ENCODE peak calls at places on chromosomes 12 and 14, in nine cellular contexts. W, S, Q, G, Y, H, V, Z and M are unnamed samples.

GRCh38 chr14:22601456-22601855 is 3.4 kb downstream of the ABHD4 start:
- DNase-seq in Y (no peak), H (no peak), V (no peak), G (no peak), S (no peak), Z (no peak), W (no peak), Q (no peak), M (no peak)

GRCh38 chr12:55736780-55737580 is 5.9 kb upstream of the GDF11 start:
- DNase-seq in V (peak), G (peak), Y (peak), S (peak), W (peak), H (peak), Q (peak), Z (peak), M (peak)

GRCh38 chr12:47967461-47968430 is 4.3 kb downstream of the TMEM106C start:
- DNase-seq in Q (no peak), G (no peak), Z (no peak), Y (no peak), H (no peak), V (peak), S (no peak), W (no peak), M (no peak)

GRCh38 chr12:1911598-1912575 is 6.6 kb downstream of the CACNA2D4 start:
- DNase-seq in Y (no peak), Q (peak), V (no peak), H (no peak), Z (no peak), S (no peak), G (no peak), W (peak), M (no peak)

GRCh38 chr14:56199095-56199975 is 81.1 kb downstream of the PELI2 start:
- DNase-seq in G (no peak), V (peak), Q (no peak), H (peak), Y (peak), Z (no peak), W (no peak), S (no peak), M (no peak)

GRCh38 chr12:7021956-7022355 is 3.7 kb upstream of the LPCAT3 start:
- DNase-seq in W (no peak), Q (no peak), Y (no peak), H (no peak), V (no peak), S (no peak), G (no peak), Z (no peak), M (no peak)

GRCh38 chr14:69543341-69544249 is 31.1 kb downstream of the CCDC177 start:
- DNase-seq in G (peak), Y (peak), Z (no peak), Q (peak), V (peak), W (no peak), H (peak), S (peak), M (peak)

GRCh38 chr12:64678835-64679234 is 68.5 kb downstream of the RASSF3 start:
- DNase-seq in H (no peak), W (no peak), G (no peak), Z (no peak), Y (no peak), Q (no peak), V (no peak), S (no peak), M (no peak)

GRCh38 chr12:99380701-99381100 is 266.9 kb upstream of the GARIN6 start:
- DNase-seq in G (no peak), V (no peak), W (no peak), Q (no peak), Y (no peak), Z (no peak), H (no peak), S (no peak), M (no peak)

GRCh38 chr12:98439471-98440164 is 75.8 kb upstream of the TMPO start:
- DNase-seq in V (peak), S (no peak), Z (no peak), H (no peak), Q (no peak), G (no peak), Y (no peak), W (no peak), M (no peak)

GRCh38 chr12:7609480-7609879 is 56.2 kb downstream of the APOBEC1 start:
- DNase-seq in W (no peak), H (no peak), Z (peak), Y (peak), V (peak), G (no peak), Q (no peak), S (no peak), M (no peak)

GRCh38 chr14:96303981-96304380 is 48.0 kb downstream of the BDKRB1 start:
- DNase-seq in W (no peak), Q (no peak), Y (no peak), S (no peak), H (no peak), Z (no peak), G (no peak), V (no peak), M (no peak)

GRCh38 chr12:47078086-47078395 is 1.4 kb upstream of the PCED1B start:
- DNase-seq in G (no peak), Y (no peak), H (no peak), Q (no peak), S (no peak), W (no peak), Z (no peak), V (no peak), M (no peak)

GRCh38 chr12:127457726-127458125 is 809.2 kb upstream of the TMEM132C start:
- DNase-seq in Z (no peak), W (no peak), Q (no peak), Y (no peak), H (no peak), V (no peak), G (no peak), S (no peak), M (no peak)

GRCh38 chr14:64729386-64730060 is 25.3 kb downstream of the PLEKHG3 start:
- DNase-seq in W (peak), H (no peak), Y (no peak), Z (no peak), Q (no peak), S (no peak), V (no peak), G (no peak), M (no peak)

GRCh38 chr12:105279460-105280056 is 43.6 kb upstream of the APPL2 start:
- DNase-seq in Y (peak), G (peak), Q (peak), S (peak), H (no peak), V (no peak), Z (peak), W (no peak), M (peak)

GRCh38 chr12:45518516-45519235 is 210.8 kb upstream of the ARID2 start:
- DNase-seq in V (no peak), W (no peak), H (no peak), Y (no peak), Q (no peak), S (no peak), Z (no peak), G (peak), M (peak)

GRCh38 chr12:14999421-15000047 is 26.7 kb downstream of the PDE6H start:
- DNase-seq in Y (peak), H (peak), Q (no peak), G (no peak), V (peak), W (no peak), S (no peak), Z (no peak), M (no peak)

GRCh38 chr12:103128862-103129501 is 171.5 kb downstream of the ASCL1 start:
- DNase-seq in W (no peak), S (no peak), H (no peak), V (no peak), Z (no peak), Q (peak), Y (no peak), G (no peak), M (no peak)

GRCh38 chr14:78758333-78758732 is 588.2 kb downstream of the NRXN3 start:
- DNase-seq in W (no peak), V (peak), G (no peak), Q (no peak), Z (peak), Y (peak), S (peak), H (no peak), M (no peak)

GRCh38 chr12:65845751-65846537 is 21.7 kb downstream of the HMGA2 start:
- DNase-seq in S (no peak), H (no peak), V (no peak), Q (no peak), W (no peak), Y (peak), Z (no peak), G (no peak), M (no peak)

GRCh38 chr12:95326450-95326849 is 108.8 kb downstream of the VEZT start:
- DNase-seq in Q (no peak), Z (no peak), V (peak), Y (no peak), W (no peak), G (no peak), S (no peak), H (no peak), M (no peak)

GRCh38 chr12:102300824-102301461 is 103.3 kb upstream of the PMCH start:
- DNase-seq in V (peak), H (no peak), G (no peak), S (peak), Z (peak), Y (peak), Q (no peak), W (no peak), M (no peak)

GRCh38 chr14:46574236-46574970 is 77.2 kb downstream of the RPL10L start:
- DNase-seq in H (no peak), S (no peak), Z (no peak), V (no peak), Q (no peak), W (no peak), Y (peak), G (no peak), M (no peak)

GRCh38 chr14:71183856-71184255 is 276.6 kb downstream of the PCNX1 start:
- DNase-seq in Y (no peak), V (no peak), Q (no peak), H (no peak), G (no peak), W (no peak), S (no peak), Z (no peak), M (no peak)

GRCh38 chr12:20969766-20970165 is 159.3 kb downstream of the SLCO1B3 start:
- DNase-seq in Q (no peak), Y (no peak), G (no peak), W (no peak), S (no peak), V (no peak), H (no peak), Z (no peak), M (no peak)

GRCh38 chr12:131445184-131445974 is 265.5 kb upstream of the SFSWAP start:
- DNase-seq in Q (peak), S (no peak), H (no peak), W (no peak), Y (no peak), V (no peak), Z (no peak), G (no peak), M (no peak)

GRCh38 chr12:131441638-131442336 is 269.1 kb upstream of the SFSWAP start:
- DNase-seq in W (no peak), Y (no peak), Q (peak), S (no peak), G (no peak), V (no peak), H (no peak), Z (no peak), M (no peak)

GRCh38 chr12:131443019-131444000 is 267.6 kb upstream of the SFSWAP start:
- DNase-seq in Z (no peak), Y (no peak), G (no peak), V (no peak), Q (peak), S (no peak), W (no peak), H (no peak), M (no peak)

GRCh38 chr12:131444220-131445164 is 266.4 kb upstream of the SFSWAP start:
- DNase-seq in Y (no peak), S (no peak), Q (peak), G (no peak), V (no peak), H (no peak), W (no peak), Z (no peak), M (no peak)

GRCh38 chr12:131442337-131442918 is 268.5 kb upstream of the SFSWAP start:
- DNase-seq in H (no peak), Z (no peak), Y (no peak), Q (peak), G (no peak), W (no peak), S (no peak), V (no peak), M (no peak)
- H3K4me3 ChIP-seq in H (no peak), Z (no peak), Y (no peak), Q (no peak), G (no peak), W (no peak), S (no peak), V (no peak), M (no peak)

GRCh38 chr14:103828315-103828967 is 18.9 kb downstream of the PPP1R13B start:
- DNase-seq in Z (no peak), W (no peak), H (no peak), V (peak), Q (peak), Y (no peak), G (no peak), S (no peak), M (no peak)
- H3K4me3 ChIP-seq in Z (no peak), W (no peak), H (no peak), V (no peak), Q (no peak), Y (no peak), G (no peak), S (no peak), M (no peak)

DNA sequence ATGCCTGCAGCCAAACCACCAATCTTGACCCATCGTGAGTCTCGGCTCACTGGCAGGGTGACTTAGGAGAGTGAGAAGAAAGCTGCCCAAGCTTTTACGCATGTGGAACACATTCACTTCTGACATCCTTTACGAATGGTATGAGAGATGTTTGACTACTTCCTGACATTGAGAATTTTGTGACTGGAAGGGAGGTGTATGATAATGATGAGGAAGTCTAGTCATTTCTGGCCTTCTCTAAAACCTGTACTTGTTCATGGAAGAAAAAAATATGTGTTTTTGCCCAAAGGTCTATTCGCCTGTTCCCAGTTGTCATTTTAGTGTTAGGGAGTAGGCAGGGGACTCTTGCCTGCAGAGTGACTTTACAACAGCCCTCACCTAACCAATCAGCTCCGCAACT is 227.2 kb upstream of the ATP2B1 start:
- DNase-seq in W (no peak), H (no peak), G (no peak), V (no peak), Z (no peak), Y (no peak), S (no peak), Q (no peak), M (no peak)
- H3K4me3 ChIP-seq in W (no peak), H (no peak), G (no peak), V (no peak), Z (no peak), Y (no peak), S (no peak), Q (no peak), M (no peak)

GRCh38 chr12:123478069-123478468 is 20.1 kb downstream of the SNRNP35 start:
- DNase-seq in S (no peak), Q (no peak), V (no peak), G (no peak), Z (no peak), Y (no peak), H (no peak), W (no peak), M (no peak)

GRCh38 chr12:123478762-123479161 is 20.8 kb downstream of the SNRNP35 start:
- DNase-seq in H (no peak), Y (no peak), Q (no peak), S (no peak), V (peak), G (no peak), Z (no peak), W (peak), M (no peak)

GRCh38 chr12:123483602-123484273 is 25.8 kb downstream of the SNRNP35 start:
- DNase-seq in Z (no peak), V (no peak), H (no peak), W (no peak), Q (no peak), Y (no peak), G (no peak), S (peak), M (no peak)

GRCh38 chr12:123475256-123475703 is 17.3 kb downstream of the SNRNP35 start:
- DNase-seq in Q (no peak), V (no peak), Y (no peak), S (no peak), Z (no peak), W (no peak), H (no peak), G (no peak), M (no peak)

GRCh38 chr12:123479442-123480180 is 21.7 kb downstream of the SNRNP35 start:
- DNase-seq in G (no peak), W (peak), S (no peak), H (no peak), Z (no peak), Y (no peak), V (no peak), Q (no peak), M (no peak)
- H3K4me3 ChIP-seq in G (no peak), W (peak), S (no peak), H (no peak), Z (no peak), Y (no peak), V (no peak), Q (peak), M (no peak)

DNA sequence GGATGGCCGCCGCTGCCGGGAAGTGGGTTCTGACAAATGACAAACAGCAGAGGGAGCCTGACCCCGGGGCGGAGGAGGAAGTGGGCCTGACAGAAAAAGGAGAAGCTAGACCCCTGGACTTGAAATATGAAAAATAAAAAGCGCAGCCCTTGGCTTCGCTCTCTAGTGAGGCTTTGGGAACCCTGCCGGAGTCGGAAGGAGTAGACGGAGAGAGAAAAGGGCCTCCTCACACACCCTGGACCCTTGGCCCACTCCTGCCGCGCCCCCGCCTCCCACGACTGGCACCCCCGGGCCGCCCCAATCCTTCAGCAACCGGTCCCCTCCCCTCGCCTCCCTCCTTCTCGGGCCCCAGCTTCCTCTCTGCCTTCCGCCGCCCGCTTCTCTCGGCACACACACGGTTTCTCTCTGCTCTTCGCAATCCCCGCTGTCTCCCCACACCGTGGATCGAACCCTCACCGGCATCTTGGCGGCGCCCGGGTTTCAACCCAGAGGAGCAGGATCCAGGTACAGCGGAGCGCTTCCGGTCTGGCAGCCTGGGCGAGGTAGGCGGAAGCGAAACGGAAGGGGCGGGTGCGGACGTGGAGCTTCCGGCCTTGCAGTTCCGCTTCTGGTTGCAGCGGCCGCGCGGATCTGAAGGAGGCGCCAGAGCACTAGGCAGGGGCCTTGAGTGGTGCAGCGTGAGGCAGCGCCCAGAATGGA is at the start of gene ARPC3:
- DNase-seq in Q (peak), V (peak), W (peak), Z (peak), H (peak), Y (peak), G (peak), S (peak), M (peak)
- H3K4me3 ChIP-seq in Q (peak), V (peak), W (peak), Z (peak), H (peak), Y (peak), G (peak), S (peak), M (peak)

GRCh38 chr14:74959596-74960180 is 4.3 kb upstream of the PGF start:
- DNase-seq in Z (no peak), H (no peak), Y (peak), W (no peak), S (no peak), V (no peak), G (no peak), Q (no peak), M (no peak)
- H3K4me3 ChIP-seq in Z (no peak), H (no peak), Y (no peak), W (no peak), S (no peak), V (no peak), G (no peak), Q (no peak), M (no peak)